ENCODE peak calls at places on chromosomes 11 and 22, in eight cellular contexts. V is psoas muscle; C is K562; Z is GM23248; B is naive thymus-derived CD4-positive, alpha-beta T cell; L is transverse colon; Y is ovary; D is cardiac muscle cell. W is an unnamed sample. For H3K27me3, the result is how much of the 10 kb centered on the place peaks cover.

GRCh38 chr22:32650553-32651345 is 150.8 kb upstream of the TIMP3 start:
- DNase-seq in L (no peak), B (no peak), C (peak), Z (peak), Y (no peak), V (no peak), D (no peak), W (no peak)

GRCh38 chr11:43521471-43521870 is 159.1 kb upstream of the HSD17B12 start:
- DNase-seq in Z (no peak), B (no peak), C (no peak), L (no peak), Y (no peak), V (no peak), D (no peak), W (no peak)

GRCh38 chr11:102849319-102849718 is 5.9 kb upstream of the MMP3 start:
- DNase-seq in Y (no peak), B (no peak), V (no peak), C (no peak), L (no peak), D (no peak), Z (peak), W (no peak)

GRCh38 chr11:79055866-79056632 is 384.8 kb downstream of the TENM4 start:
- DNase-seq in Z (peak), D (no peak), V (peak), L (no peak), C (no peak), Y (no peak), B (no peak), W (no peak)

GRCh38 chr11:76400967-76401366 is 19.8 kb downstream of the GVQW3 start:
- DNase-seq in Y (no peak), Z (no peak), C (no peak), D (no peak), V (no peak), L (no peak), B (no peak), W (no peak)

GRCh38 chr11:107496011-107496410 is 38.4 kb upstream of the CWF19L2 start:
- DNase-seq in V (no peak), Y (no peak), B (no peak), D (no peak), Z (peak), C (no peak), L (no peak), W (no peak)

GRCh38 chr11:65110354-65110861 is 1.3 kb upstream of the TM7SF2 start:
- DNase-seq in C (peak), D (peak), V (peak), B (peak), Z (peak), Y (peak), L (peak), W (peak)

GRCh38 chr11:61477734-61478148 is 30.8 kb upstream of the LRRC10B start:
- DNase-seq in D (peak), Z (peak), L (peak), C (peak), B (peak), Y (peak), V (peak), W (peak)

GRCh38 chr11:40186401-40187091 is 1272.9 kb downstream of the LRRC4C start:
- DNase-seq in L (no peak), Z (no peak), V (no peak), B (no peak), Y (no peak), C (no peak), D (no peak), W (no peak)

GRCh38 chr11:130216591-130217132 is 57.1 kb downstream of the ST14 start:
- DNase-seq in V (no peak), L (peak), Y (no peak), B (no peak), C (no peak), Z (no peak), D (no peak), W (no peak)

GRCh38 chr11:9091044-9091936 is at the start of gene SCUBE2:
- DNase-seq in L (peak), B (no peak), Z (peak), V (no peak), C (peak), Y (no peak), D (peak), W (no peak)
- H3K27me3 ChIP-seq in L (under half), B (under half), Z (under half), V (under half), C (under half), Y (under half), D (half or more), W (under half)

GRCh38 chr11:67271548-67272284 is 5.4 kb downstream of the GRK2 start:
- DNase-seq in Y (peak), D (no peak), B (no peak), C (no peak), Z (no peak), V (no peak), L (peak), W (peak)
- H3K4me3 ChIP-seq in Y (no peak), D (no peak), B (peak), C (no peak), Z (no peak), V (peak), L (peak), W (peak)

GRCh38 chr11:124074554-124074953 is 33.4 kb upstream of the OR10G7 start:
- DNase-seq in L (no peak), V (no peak), Y (no peak), C (no peak), B (no peak), Z (no peak), D (no peak), W (no peak)

GRCh38 chr11:124078591-124078990 is 36.7 kb upstream of the VWA5A start:
- DNase-seq in V (no peak), D (no peak), C (no peak), Y (no peak), B (no peak), L (no peak), Z (no peak), W (no peak)

GRCh38 chr11:124077266-124077665 is 36.1 kb upstream of the OR10G7 start:
- DNase-seq in L (no peak), V (no peak), C (no peak), B (no peak), Z (no peak), Y (no peak), D (no peak), W (no peak)

GRCh38 chr11:124075492-124075840 is 34.3 kb upstream of the OR10G7 start:
- DNase-seq in V (no peak), Z (no peak), Y (no peak), L (no peak), B (no peak), C (no peak), D (no peak), W (no peak)

GRCh38 chr11:124075841-124076571 is 34.9 kb upstream of the OR10G7 start:
- DNase-seq in V (peak), L (peak), B (no peak), Y (no peak), C (no peak), Z (peak), D (no peak), W (no peak)
- H3K27ac ChIP-seq in V (no peak), L (no peak), B (no peak), Y (no peak), C (no peak), Z (no peak), D (no peak), W (no peak)

DNA sequence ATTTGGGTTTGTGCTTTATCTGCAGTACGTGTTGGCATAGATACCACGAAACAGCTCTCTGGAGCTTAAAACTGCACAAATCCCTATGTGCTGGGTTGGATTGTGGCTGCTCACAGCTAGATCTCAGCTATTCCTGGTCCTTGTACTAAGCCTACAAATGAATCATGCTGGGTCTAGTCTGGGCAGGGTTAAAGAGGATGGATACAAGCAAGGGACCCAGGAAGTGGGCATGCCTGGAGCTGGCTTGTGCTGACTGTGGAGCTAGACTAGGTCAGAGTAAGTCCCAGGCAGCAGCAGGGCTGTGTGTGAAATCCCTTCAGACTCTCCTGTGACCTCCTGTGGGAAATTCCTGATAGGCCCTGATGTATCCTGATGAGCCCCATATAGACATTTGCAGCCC is 3.9 kb upstream of the E2F8 start:
- DNase-seq in L (no peak), C (no peak), B (no peak), V (no peak), Z (no peak), D (no peak), Y (no peak), W (no peak)
- H3K27me3 ChIP-seq in L (under half), C (under half), B (under half), V (under half), Z (under half), D (under half), Y (under half), W (under half)

GRCh38 chr11:6677018-6677417 is 6.1 kb downstream of the MRPL17 start:
- DNase-seq in V (no peak), Z (no peak), Y (no peak), B (no peak), L (no peak), C (no peak), D (no peak), W (no peak)

GRCh38 chr11:6682936-6683861 is at the start of gene MRPL17:
- DNase-seq in Y (peak), C (peak), B (peak), V (peak), L (peak), D (peak), Z (peak), W (peak)

GRCh38 chr11:6682591-6682935 is 577 bp downstream of the MRPL17 start:
- DNase-seq in L (no peak), C (no peak), Y (no peak), V (no peak), Z (no peak), D (no peak), B (no peak), W (no peak)

GRCh38 chr11:6681949-6682348 is 1.2 kb downstream of the MRPL17 start:
- DNase-seq in Y (no peak), Z (peak), C (peak), B (no peak), L (no peak), D (peak), V (no peak), W (no peak)

GRCh38 chr11:6681505-6681904 is 1.6 kb downstream of the MRPL17 start:
- DNase-seq in Y (no peak), V (no peak), Z (no peak), D (no peak), C (no peak), B (no peak), L (no peak), W (no peak)
- H3K4me3 ChIP-seq in Y (no peak), V (peak), Z (peak), D (peak), C (peak), B (no peak), L (peak), W (peak)

GRCh38 chr11:45801723-45802315 is 3.1 kb upstream of the SLC35C1 start:
- DNase-seq in L (peak), Y (no peak), B (no peak), Z (peak), D (no peak), C (no peak), V (no peak), W (peak)
- H3K27ac ChIP-seq in L (peak), Y (no peak), B (no peak), Z (no peak), D (no peak), C (no peak), V (no peak), W (no peak)

DNA sequence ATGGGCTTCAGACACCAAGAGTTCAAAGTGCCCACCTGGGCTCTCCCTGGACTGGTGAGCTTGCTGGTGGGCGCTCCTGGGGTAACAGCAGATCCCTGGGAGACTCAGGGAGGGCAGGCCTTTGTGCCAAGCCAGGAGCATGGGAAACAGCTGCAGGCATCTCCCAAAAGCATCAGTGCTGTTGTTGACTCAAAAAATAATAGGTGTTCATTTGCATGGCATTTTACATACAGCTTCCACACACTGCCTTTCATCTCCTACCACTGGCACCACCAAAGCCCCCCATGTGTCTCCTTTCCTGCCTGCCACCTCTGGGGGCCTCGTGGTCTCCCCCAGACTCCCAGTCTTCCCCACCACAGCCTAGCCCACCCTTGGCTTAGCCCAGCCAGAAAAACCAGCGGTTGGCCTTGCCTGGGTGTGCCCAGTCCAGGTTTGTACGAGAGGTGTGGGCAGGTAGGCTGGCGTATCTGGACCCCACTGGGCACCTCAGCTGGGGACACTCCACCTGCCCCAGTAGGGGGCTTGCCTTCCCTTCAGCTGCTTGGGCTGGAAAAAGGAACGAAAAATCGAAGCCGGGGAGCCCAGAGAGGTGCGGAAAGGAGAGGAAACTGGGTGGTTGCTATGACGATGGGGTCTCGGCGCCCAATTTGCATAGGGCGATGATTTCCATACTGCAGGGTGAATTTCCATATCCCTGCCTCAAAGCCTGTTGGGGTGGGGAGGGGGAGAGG is 15.0 kb downstream of the POU2F3 start:
- DNase-seq in Z (no peak), D (no peak), B (no peak), Y (no peak), V (no peak), L (no peak), C (no peak), W (no peak)
- H3K27me3 ChIP-seq in Z (half or more), D (under half), B (under half), Y (under half), V (under half), L (half or more), C (under half), W (under half)

GRCh38 chr11:125901872-125902271 is 1.1 kb downstream of the PUS3 start:
- DNase-seq in L (no peak), V (no peak), B (no peak), Z (no peak), D (no peak), C (no peak), Y (no peak), W (no peak)

GRCh38 chr11:125903753-125904659 is at the start of gene DDX25:
- DNase-seq in Z (no peak), L (no peak), D (peak), B (no peak), V (no peak), Y (no peak), C (no peak), W (peak)

GRCh38 chr11:125904678-125905077 is 370 bp downstream of the DDX25 start:
- DNase-seq in Y (no peak), D (no peak), L (no peak), B (no peak), C (no peak), V (no peak), Z (no peak), W (no peak)

GRCh38 chr11:125902315-125902926 is 585 bp downstream of the PUS3 start:
- DNase-seq in C (peak), Y (no peak), D (no peak), V (no peak), Z (no peak), B (no peak), L (no peak), W (no peak)

DNA sequence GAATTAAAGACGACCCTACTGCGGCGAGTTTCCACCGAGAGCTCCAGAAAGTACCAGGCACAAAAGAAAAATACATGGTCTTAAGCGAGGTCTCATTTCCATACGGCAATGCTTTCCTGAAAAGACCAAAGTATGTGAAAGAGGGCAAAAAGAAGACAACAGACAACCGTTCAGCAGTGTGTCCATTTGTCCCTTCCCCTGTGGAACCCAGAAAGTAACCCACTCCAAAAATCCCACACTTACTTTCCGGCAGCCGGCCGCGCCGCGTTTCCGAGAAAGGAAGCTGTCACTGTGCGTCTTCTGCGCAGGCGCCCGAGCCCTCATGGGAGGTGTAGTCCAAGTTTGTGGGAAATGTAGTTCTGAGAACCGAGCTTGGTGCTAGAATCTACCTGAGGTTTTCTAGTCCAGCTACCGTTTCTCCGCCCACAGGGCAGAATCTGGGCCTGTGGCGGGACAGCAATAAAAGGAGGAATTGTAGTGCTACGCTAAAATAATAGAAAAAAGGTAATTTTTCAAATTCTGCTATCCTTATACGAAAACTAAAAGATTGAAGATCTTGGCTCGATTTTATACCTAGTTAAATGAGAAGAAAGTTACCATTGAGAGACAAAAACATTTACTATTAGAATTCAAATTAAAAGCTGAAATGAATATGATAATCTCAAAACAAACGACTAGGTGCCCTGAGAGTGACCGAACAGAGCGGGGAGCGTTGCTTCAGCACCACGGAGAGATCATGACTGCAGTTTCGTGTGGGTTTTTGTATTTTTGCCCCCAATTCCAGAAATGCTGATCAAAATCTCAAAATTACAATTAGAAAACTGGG is at the start of gene PUS3:
- DNase-seq in D (peak), B (peak), C (peak), V (peak), Y (peak), Z (peak), L (peak), W (peak)
- H3K4me3 ChIP-seq in D (peak), B (peak), C (peak), V (peak), Y (peak), Z (peak), L (peak), W (peak)

GRCh38 chr22:24695958-24696511 is 78.5 kb downstream of the PIWIL3 start:
- DNase-seq in C (peak), L (no peak), B (no peak), Y (no peak), V (no peak), Z (no peak), D (peak), W (no peak)
- H3K27ac ChIP-seq in C (no peak), L (peak), B (no peak), Y (no peak), V (no peak), Z (no peak), D (no peak), W (no peak)

DNA sequence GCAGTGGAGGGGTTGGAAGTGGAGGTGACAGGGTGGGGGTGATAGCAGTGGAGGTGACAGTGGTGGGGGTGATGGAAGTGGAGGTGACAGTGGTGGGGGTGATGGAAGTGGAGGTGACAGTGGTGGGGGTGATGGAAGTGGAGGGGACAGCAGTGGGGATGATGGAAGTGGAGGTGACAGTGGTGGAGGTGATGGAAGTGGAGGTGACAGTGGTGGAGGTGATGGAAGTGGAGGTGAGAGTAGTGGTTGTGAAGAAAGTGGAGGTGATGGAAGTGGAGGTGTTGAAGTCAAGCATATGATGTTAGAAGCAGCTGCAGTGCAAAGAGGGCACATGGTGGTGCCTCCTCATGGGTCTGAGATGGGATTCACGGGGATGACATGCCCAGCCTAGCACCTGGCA is 141.5 kb downstream of the CACNA1I start:
- DNase-seq in V (no peak), L (no peak), D (no peak), Z (no peak), C (no peak), B (no peak), Y (no peak), W (no peak)
- H3K27me3 ChIP-seq in V (under half), L (under half), D (under half), Z (under half), C (under half), B (under half), Y (under half), W (under half)